ENCODE peak calls at places on chromosomes 13 and 19, in eight cellular contexts. D, X, I, Y, J, N, W and Q are unnamed samples.

GRCh38 chr19:10517760-10518443 is 655 bp upstream of the S1PR5 start:
- DNase-seq in D (no peak), X (no peak), I (no peak), Y (no peak), J (no peak), N (no peak), W (peak), Q (no peak)

GRCh38 chr19:7426986-7427385 is 61.8 kb downstream of the PEX11G start:
- DNase-seq in D (no peak), X (no peak), I (peak), Y (no peak), J (no peak), N (peak), W (no peak), Q (no peak)

GRCh38 chr19:53057904-53058579 is 13.5 kb downstream of the ERVV-2 start:
- DNase-seq in D (no peak), X (no peak), I (peak), Y (no peak), J (no peak), N (no peak), W (peak), Q (peak)

GRCh38 chr19:44850641-44851109 is 4.6 kb downstream of the NECTIN2 start:
- DNase-seq in D (no peak), X (no peak), I (no peak), Y (no peak), J (no peak), N (no peak), W (peak), Q (no peak)

GRCh38 chr19:31354316-31354715 is 5.1 kb upstream of the TSHZ3 start:
- DNase-seq in D (no peak), X (no peak), I (no peak), Y (no peak), J (no peak), N (no peak), W (peak), Q (no peak)

GRCh38 chr13:60099631-60100420 is 63.9 kb downstream of the DIAPH3 start:
- DNase-seq in D (no peak), X (no peak), I (no peak), Y (no peak), J (no peak), N (no peak), W (no peak), Q (no peak)

GRCh38 chr19:17633700-17634099 is 54.5 kb downstream of the UNC13A start:
- DNase-seq in D (no peak), X (no peak), I (no peak), Y (no peak), J (no peak), N (no peak), W (no peak), Q (no peak)

GRCh38 chr13:26280822-26281221 is 26.9 kb downstream of the CDK8 start:
- DNase-seq in D (no peak), X (no peak), I (no peak), Y (peak), J (no peak), N (no peak), W (no peak), Q (peak)

GRCh38 chr19:55156202-55157063 is 1.1 kb downstream of the TNNI3 start:
- DNase-seq in D (no peak), X (no peak), I (peak), Y (peak), J (peak), N (no peak), W (peak), Q (peak)

GRCh38 chr19:13633109-13633508 is 126.8 kb upstream of the CACNA1A start:
- DNase-seq in D (peak), X (no peak), I (no peak), Y (peak), J (no peak), N (no peak), W (peak), Q (peak)

GRCh38 chr19:45782820-45783785 is 813 bp upstream of the DMPK start:
- DNase-seq in D (no peak), X (peak), I (no peak), Y (no peak), J (no peak), N (no peak), W (peak), Q (no peak)

GRCh38 chr19:19551862-19552192 is 13.8 kb downstream of the CILP2 start:
- DNase-seq in D (no peak), X (no peak), I (no peak), Y (no peak), J (no peak), N (no peak), W (peak), Q (no peak)

GRCh38 chr13:24680258-24680920 is at the start of gene ATP12A:
- DNase-seq in D (no peak), X (no peak), I (peak), Y (no peak), J (no peak), N (no peak), W (peak), Q (no peak)

GRCh38 chr13:112079696-112080095 is 12.7 kb downstream of the SOX1 start:
- DNase-seq in D (no peak), X (no peak), I (no peak), Y (no peak), J (no peak), N (no peak), W (no peak), Q (no peak)

GRCh38 chr13:48156466-48156865 is 61.6 kb upstream of the MED4 start:
- DNase-seq in D (no peak), X (no peak), I (peak), Y (peak), J (peak), N (peak), W (no peak), Q (peak)

GRCh38 chr13:24261566-24261965 is 47.8 kb upstream of the C1QTNF9 start:
- DNase-seq in D (no peak), X (no peak), I (no peak), Y (no peak), J (no peak), N (no peak), W (no peak), Q (no peak)

GRCh38 chr19:45404557-45405434 is at the start of gene PPP1R13L:
- DNase-seq in D (no peak), X (peak), I (peak), Y (peak), J (no peak), N (peak), W (peak), Q (peak)

GRCh38 chr13:26829716-26830115 is 69.1 kb upstream of the GPR12 start:
- DNase-seq in D (no peak), X (no peak), I (no peak), Y (no peak), J (no peak), N (no peak), W (no peak), Q (no peak)